ENCODE peak calls at places on chromosomes 1 and 21, in six cellular contexts. Q is HTR-8/SVneo; T is CD4-positive, alpha-beta T cell; C is pancreas; I is type B pancreatic cell; L is heart right ventricle. X is an unnamed sample.

GRCh38 chr1:91645031-91645430 is 144.4 kb downstream of the CDC7 start:
- DNase-seq in Q (no peak), T (no peak), C (no peak), I (no peak), L (no peak), X (no peak)

GRCh38 chr21:29224006-29224405 is 74.7 kb upstream of the BACH1 start:
- DNase-seq in Q (no peak), T (no peak), C (no peak), I (no peak), L (no peak), X (no peak)

GRCh38 chr1:1832820-1833219 is 54.5 kb upstream of the NADK start:
- DNase-seq in Q (no peak), T (no peak), C (peak), I (no peak), L (no peak), X (no peak)

GRCh38 chr1:206555473-206555935 is 48.2 kb downstream of the RASSF5 start:
- DNase-seq in Q (no peak), T (no peak), C (no peak), I (no peak), L (peak), X (no peak)

GRCh38 chr1:33300673-33301072 is 20.2 kb downstream of the A3GALT2 start:
- DNase-seq in Q (no peak), T (no peak), C (no peak), I (no peak), L (peak), X (no peak)

GRCh38 chr1:17315542-17316130 is 7.6 kb downstream of the PADI4 start:
- DNase-seq in Q (no peak), T (no peak), C (no peak), I (no peak), L (no peak), X (no peak)

GRCh38 chr1:22944656-22945055 is 28.0 kb downstream of the LACTBL1 start:
- DNase-seq in Q (no peak), T (no peak), C (no peak), I (no peak), L (no peak), X (no peak)

GRCh38 chr1:97603218-97603617 is 317.6 kb downstream of the DPYD start:
- DNase-seq in Q (no peak), T (no peak), C (no peak), I (no peak), L (no peak), X (no peak)

GRCh38 chr21:14583629-14584251 is 37.6 kb upstream of the SAMSN1 start:
- DNase-seq in Q (no peak), T (no peak), C (no peak), I (no peak), L (no peak), X (no peak)

GRCh38 chr1:178938959-178939317 is 68.1 kb upstream of the ANGPTL1 start:
- DNase-seq in Q (no peak), T (no peak), C (peak), I (no peak), L (peak), X (peak)

X was measured in osteocyte.